ENCODE peak calls at places on chromosome 14, in nine cellular contexts. One of them, this sample, is unnamed.
A peak's percentile ranks its signal among the peaks of the same experiment; 100 is the strongest.

GRCh38 chr14:55964081-55964480 is 154.1 kb upstream of the PELI2 start:
- DNase-seq in lower leg skin: no peak
- DNase-seq in substantia nigra: no peak
- DNase-seq in fibroblast of the conjunctiva: no peak
- DNase-seq in AG04450: no peak
- DNase-seq in HS-5: no peak
- DNase-seq in cardiac septum: no peak
- DNase-seq in SW480: no peak
- DNase-seq in midbrain: no peak
- DNase-seq in this sample: no peak

GRCh38 chr14:85391892-85392291 is 138.1 kb upstream of the FLRT2 start:
- DNase-seq in lower leg skin: no peak
- DNase-seq in substantia nigra: no peak
- DNase-seq in fibroblast of the conjunctiva: no peak
- DNase-seq in AG04450: no peak
- DNase-seq in HS-5: no peak
- DNase-seq in cardiac septum: no peak
- DNase-seq in SW480: no peak
- DNase-seq in midbrain: no peak
- DNase-seq in this sample: no peak

GRCh38 chr14:89236846-89237245 is 180.2 kb downstream of the FOXN3 start:
- DNase-seq in lower leg skin: no peak
- DNase-seq in substantia nigra: no peak
- DNase-seq in fibroblast of the conjunctiva: no peak
- DNase-seq in AG04450: no peak
- DNase-seq in HS-5: no peak
- DNase-seq in cardiac septum: no peak
- DNase-seq in SW480: no peak
- DNase-seq in midbrain: no peak
- DNase-seq in this sample: no peak

GRCh38 chr14:90132821-90133570 is 71.2 kb downstream of the KCNK13 start:
- DNase-seq in lower leg skin: no peak
- DNase-seq in substantia nigra: no peak
- DNase-seq in fibroblast of the conjunctiva: no peak
- DNase-seq in AG04450: no peak
- DNase-seq in HS-5: no peak
- DNase-seq in cardiac septum: no peak
- DNase-seq in SW480: no peak
- DNase-seq in midbrain: no peak
- DNase-seq in this sample: no peak

GRCh38 chr14:77603654-77604270 is 12.7 kb downstream of the SPTLC2 start:
- DNase-seq in lower leg skin: peak; percentile 34
- DNase-seq in substantia nigra: no peak
- DNase-seq in fibroblast of the conjunctiva: no peak
- DNase-seq in AG04450: no peak
- DNase-seq in HS-5: no peak
- DNase-seq in cardiac septum: no peak
- DNase-seq in SW480: peak; percentile 44
- DNase-seq in midbrain: no peak
- DNase-seq in this sample: no peak

GRCh38 chr14:22848391-22849164 is 12.2 kb downstream of the MMP14 start:
- DNase-seq in lower leg skin: peak; percentile 75
- DNase-seq in substantia nigra: no peak
- DNase-seq in fibroblast of the conjunctiva: peak; percentile 96
- DNase-seq in AG04450: peak; percentile 89
- DNase-seq in HS-5: no peak
- DNase-seq in cardiac septum: peak; percentile 82
- DNase-seq in SW480: no peak
- DNase-seq in midbrain: peak; percentile 20
- DNase-seq in this sample: peak; percentile 66

GRCh38 chr14:60753264-60754126 is 18.9 kb downstream of the MNAT1 start:
- DNase-seq in lower leg skin: no peak
- DNase-seq in substantia nigra: no peak
- DNase-seq in fibroblast of the conjunctiva: no peak
- DNase-seq in AG04450: no peak
- DNase-seq in HS-5: no peak
- DNase-seq in cardiac septum: no peak
- DNase-seq in SW480: no peak
- DNase-seq in midbrain: no peak
- DNase-seq in this sample: no peak

GRCh38 chr14:78725086-78725485 is 554.9 kb downstream of the NRXN3 start:
- DNase-seq in lower leg skin: no peak
- DNase-seq in substantia nigra: no peak
- DNase-seq in fibroblast of the conjunctiva: no peak
- DNase-seq in AG04450: no peak
- DNase-seq in HS-5: no peak
- DNase-seq in cardiac septum: no peak
- DNase-seq in SW480: no peak
- DNase-seq in midbrain: no peak
- DNase-seq in this sample: no peak

GRCh38 chr14:73613419-73613963 is 1.2 kb downstream of the ACOT6 start:
- DNase-seq in lower leg skin: no peak
- DNase-seq in substantia nigra: no peak
- DNase-seq in fibroblast of the conjunctiva: no peak
- DNase-seq in AG04450: no peak
- DNase-seq in HS-5: no peak
- DNase-seq in cardiac septum: no peak
- DNase-seq in SW480: no peak
- DNase-seq in midbrain: no peak
- DNase-seq in this sample: no peak

GRCh38 chr14:65098586-65098985 is 3.7 kb downstream of the MAX start:
- DNase-seq in lower leg skin: no peak
- DNase-seq in substantia nigra: no peak
- DNase-seq in fibroblast of the conjunctiva: no peak
- DNase-seq in AG04450: no peak
- DNase-seq in HS-5: no peak
- DNase-seq in cardiac septum: no peak
- DNase-seq in SW480: no peak
- DNase-seq in midbrain: no peak
- DNase-seq in this sample: no peak

GRCh38 chr14:37903561-37904191 is 304.0 kb upstream of the SSTR1 start:
- DNase-seq in lower leg skin: no peak
- DNase-seq in substantia nigra: no peak
- DNase-seq in fibroblast of the conjunctiva: peak; percentile 31
- DNase-seq in AG04450: peak; percentile 10
- DNase-seq in HS-5: no peak
- DNase-seq in cardiac septum: no peak
- DNase-seq in SW480: peak; percentile 47
- DNase-seq in midbrain: peak; percentile 6
- DNase-seq in this sample: peak; percentile 4

GRCh38 chr14:55477680-55478079 is 37.3 kb upstream of the TBPL2 start:
- DNase-seq in lower leg skin: no peak
- DNase-seq in substantia nigra: no peak
- DNase-seq in fibroblast of the conjunctiva: no peak
- DNase-seq in AG04450: no peak
- DNase-seq in HS-5: no peak
- DNase-seq in cardiac septum: no peak
- DNase-seq in SW480: no peak
- DNase-seq in midbrain: no peak
- DNase-seq in this sample: no peak

GRCh38 chr14:45705954-45706353 is 453.0 kb upstream of the MIS18BP1 start:
- DNase-seq in lower leg skin: no peak
- DNase-seq in substantia nigra: no peak
- DNase-seq in fibroblast of the conjunctiva: no peak
- DNase-seq in AG04450: no peak
- DNase-seq in HS-5: no peak
- DNase-seq in cardiac septum: no peak
- DNase-seq in SW480: no peak
- DNase-seq in midbrain: no peak
- DNase-seq in this sample: no peak

GRCh38 chr14:24695265-24696241 is 61.6 kb upstream of the GZMB start:
- DNase-seq in lower leg skin: no peak
- DNase-seq in substantia nigra: no peak
- DNase-seq in fibroblast of the conjunctiva: no peak
- DNase-seq in AG04450: no peak
- DNase-seq in HS-5: no peak
- DNase-seq in cardiac septum: no peak
- DNase-seq in SW480: no peak
- DNase-seq in midbrain: no peak
- DNase-seq in this sample: no peak

GRCh38 chr14:91358654-91359210 is 58.9 kb downstream of the CCDC88C start:
- DNase-seq in lower leg skin: no peak
- DNase-seq in substantia nigra: no peak
- DNase-seq in fibroblast of the conjunctiva: no peak
- DNase-seq in AG04450: no peak
- DNase-seq in HS-5: no peak
- DNase-seq in cardiac septum: no peak
- DNase-seq in SW480: no peak
- DNase-seq in midbrain: no peak
- DNase-seq in this sample: no peak

GRCh38 chr14:75068294-75069020 is 984 bp upstream of the ZC2HC1C start:
- DNase-seq in lower leg skin: no peak
- DNase-seq in substantia nigra: no peak
- DNase-seq in fibroblast of the conjunctiva: no peak
- DNase-seq in AG04450: no peak
- DNase-seq in HS-5: no peak
- DNase-seq in cardiac septum: no peak
- DNase-seq in SW480: no peak
- DNase-seq in midbrain: no peak
- DNase-seq in this sample: no peak

GRCh38 chr14:26735811-26736210 is 138.0 kb upstream of the NOVA1 start:
- DNase-seq in lower leg skin: no peak
- DNase-seq in substantia nigra: no peak
- DNase-seq in fibroblast of the conjunctiva: no peak
- DNase-seq in AG04450: no peak
- DNase-seq in HS-5: no peak
- DNase-seq in cardiac septum: no peak
- DNase-seq in SW480: no peak
- DNase-seq in midbrain: no peak
- DNase-seq in this sample: no peak

GRCh38 chr14:74401504-74402241 is 24.3 kb downstream of the SYNDIG1L start:
- DNase-seq in lower leg skin: peak; percentile 21
- DNase-seq in substantia nigra: no peak
- DNase-seq in fibroblast of the conjunctiva: no peak
- DNase-seq in AG04450: no peak
- DNase-seq in HS-5: no peak
- DNase-seq in cardiac septum: peak; percentile 80
- DNase-seq in SW480: peak; percentile 44
- DNase-seq in midbrain: peak; percentile 19
- DNase-seq in this sample: no peak

GRCh38 chr14:67567654-67568053 is 32.4 kb downstream of the PIGH start:
- DNase-seq in lower leg skin: no peak
- DNase-seq in substantia nigra: no peak
- DNase-seq in fibroblast of the conjunctiva: no peak
- DNase-seq in AG04450: no peak
- DNase-seq in HS-5: no peak
- DNase-seq in cardiac septum: no peak
- DNase-seq in SW480: no peak
- DNase-seq in midbrain: no peak
- DNase-seq in this sample: no peak

GRCh38 chr14:72962829-72963312 is 36.6 kb downstream of the DCAF4 start:
- DNase-seq in lower leg skin: no peak
- DNase-seq in substantia nigra: no peak
- DNase-seq in fibroblast of the conjunctiva: peak; percentile 80
- DNase-seq in AG04450: peak; percentile 75
- DNase-seq in HS-5: peak; percentile 76
- DNase-seq in cardiac septum: no peak
- DNase-seq in SW480: peak; percentile 93
- DNase-seq in midbrain: no peak
- DNase-seq in this sample: no peak

GRCh38 chr14:74508292-74508731 is 14.7 kb downstream of the ISCA2 start:
- DNase-seq in lower leg skin: no peak
- DNase-seq in substantia nigra: no peak
- DNase-seq in fibroblast of the conjunctiva: no peak
- DNase-seq in AG04450: no peak
- DNase-seq in HS-5: no peak
- DNase-seq in cardiac septum: peak; percentile 49
- DNase-seq in SW480: no peak
- DNase-seq in midbrain: no peak
- DNase-seq in this sample: no peak